ENCODE peak calls at places on chromosomes 12 and 14, in five cellular contexts. Q is aorta, Z is SK-N-SH, B is stomach, T is gastrocnemius medialis. W is an unnamed sample.
A peak's percentile ranks its signal among the peaks of the same experiment; 100 is the strongest.

GRCh38 chr12:113609692-113610469 is 138.2 kb upstream of the LHX5 start:
- DNase-seq in Q (no peak), Z (peak; percentile 30), B (no peak), T (no peak), W (no peak)

GRCh38 chr12:50581226-50582184 is 76.7 kb downstream of the DIP2B start:
- DNase-seq in Q (no peak), Z (no peak), B (no peak), T (no peak), W (no peak)

GRCh38 chr12:76080017-76080728 is 4.3 kb downstream of the NAP1L1 start:
- DNase-seq in Q (no peak), Z (no peak), B (no peak), T (no peak), W (no peak)

GRCh38 chr12:56897844-56898341 is 36.3 kb downstream of the SDR9C7 start:
- DNase-seq in Q (no peak), Z (no peak), B (no peak), T (no peak), W (no peak)

GRCh38 chr12:110269622-110270124 is 11.4 kb upstream of the ATP2A2 start:
- DNase-seq in Q (no peak), Z (no peak), B (no peak), T (peak; percentile 30), W (peak; percentile 50)

GRCh38 chr12:5705791-5706190 is 239.3 kb downstream of the ANO2 start:
- DNase-seq in Q (no peak), Z (no peak), B (no peak), T (no peak), W (no peak)

GRCh38 chr14:45204241-45204640 is 48.8 kb downstream of the MIS18BP1 start:
- DNase-seq in Q (no peak), Z (no peak), B (no peak), T (no peak), W (no peak)

GRCh38 chr12:9098115-9098452 is 17.6 kb downstream of the A2M start:
- DNase-seq in Q (no peak), Z (no peak), B (no peak), T (no peak), W (no peak)

GRCh38 chr14:31994391-31995033 is 82.6 kb upstream of the ARHGAP5 start:
- DNase-seq in Q (no peak), Z (no peak), B (no peak), T (no peak), W (no peak)

GRCh38 chr14:37172024-37172869 is at the start of gene SLC25A21:
- DNase-seq in Q (peak; percentile 89), Z (no peak), B (peak; percentile 77), T (peak; percentile 67), W (peak; percentile 83)

GRCh38 chr14:63573579-63573978 is 30.4 kb upstream of the PPP2R5E start:
- DNase-seq in Q (no peak), Z (no peak), B (no peak), T (no peak), W (no peak)

GRCh38 chr14:96264850-96265249 is 8.8 kb downstream of the BDKRB1 start:
- DNase-seq in Q (no peak), Z (no peak), B (no peak), T (no peak), W (peak; percentile 45)

GRCh38 chr12:52084491-52085231 is 5.2 kb downstream of the SMIM41 start:
- DNase-seq in Q (peak; percentile 71), Z (no peak), B (no peak), T (no peak), W (no peak)

GRCh38 chr12:126355346-126355745 is 1290.1 kb downstream of the AACS start:
- DNase-seq in Q (no peak), Z (no peak), B (no peak), T (no peak), W (no peak)

GRCh38 chr12:25655702-25656101 is 102.6 kb upstream of the LMNTD1 start:
- DNase-seq in Q (no peak), Z (no peak), B (no peak), T (no peak), W (peak; percentile 54)

GRCh38 chr12:113422030-113422900 is at the start of gene SDSL:
- DNase-seq in Q (peak; percentile 82), Z (peak; percentile 75), B (peak; percentile 73), T (peak; percentile 52), W (peak; percentile 66)

GRCh38 chr12:57756406-57757341 is 1.8 kb downstream of the MARCHF9 start:
- DNase-seq in Q (peak; percentile 81), Z (peak; percentile 82), B (peak; percentile 59), T (no peak), W (no peak)

GRCh38 chr12:13247596-13247995 is 51.1 kb downstream of the EMP1 start:
- DNase-seq in Q (no peak), Z (no peak), B (no peak), T (no peak), W (no peak)

GRCh38 chr12:9064815-9065606 is 50.7 kb downstream of the A2M start:
- DNase-seq in Q (peak; percentile 88), Z (peak; percentile 59), B (peak; percentile 93), T (peak; percentile 76), W (peak; percentile 95)

GRCh38 chr14:101564819-101565698 is 3.8 kb downstream of the DIO3 start:
- DNase-seq in Q (no peak), Z (peak; percentile 73), B (no peak), T (no peak), W (no peak)

GRCh38 chr14:90534838-90535555 is 138.2 kb downstream of the CALM1 start:
- DNase-seq in Q (no peak), Z (no peak), B (no peak), T (no peak), W (no peak)

GRCh38 chr12:27902651-27903050 is 69.9 kb downstream of the PTHLH start:
- DNase-seq in Q (no peak), Z (no peak), B (no peak), T (no peak), W (no peak)

GRCh38 chr12:11486623-11487444 is 91.5 kb upstream of the PRB2 start:
- DNase-seq in Q (peak; percentile 89), Z (peak; percentile 66), B (peak; percentile 75), T (peak; percentile 48), W (peak; percentile 83)

GRCh38 chr14:61385002-61385685 is 63.8 kb downstream of the PRKCH start:
- DNase-seq in Q (no peak), Z (no peak), B (no peak), T (no peak), W (peak; percentile 43)

GRCh38 chr12:6845395-6845794 is 4.7 kb downstream of the GNB3 start:
- DNase-seq in Q (no peak), Z (no peak), B (no peak), T (no peak), W (no peak)

GRCh38 chr14:57865450-57866198 is at the start of gene SLC35F4:
- DNase-seq in Q (peak; percentile 84), Z (peak; percentile 22), B (no peak), T (no peak), W (no peak)

GRCh38 chr14:58637040-58637390 is 747 bp upstream of the DACT1 start:
- DNase-seq in Q (peak; percentile 91), Z (no peak), B (peak; percentile 54), T (no peak), W (no peak)

DNA sequence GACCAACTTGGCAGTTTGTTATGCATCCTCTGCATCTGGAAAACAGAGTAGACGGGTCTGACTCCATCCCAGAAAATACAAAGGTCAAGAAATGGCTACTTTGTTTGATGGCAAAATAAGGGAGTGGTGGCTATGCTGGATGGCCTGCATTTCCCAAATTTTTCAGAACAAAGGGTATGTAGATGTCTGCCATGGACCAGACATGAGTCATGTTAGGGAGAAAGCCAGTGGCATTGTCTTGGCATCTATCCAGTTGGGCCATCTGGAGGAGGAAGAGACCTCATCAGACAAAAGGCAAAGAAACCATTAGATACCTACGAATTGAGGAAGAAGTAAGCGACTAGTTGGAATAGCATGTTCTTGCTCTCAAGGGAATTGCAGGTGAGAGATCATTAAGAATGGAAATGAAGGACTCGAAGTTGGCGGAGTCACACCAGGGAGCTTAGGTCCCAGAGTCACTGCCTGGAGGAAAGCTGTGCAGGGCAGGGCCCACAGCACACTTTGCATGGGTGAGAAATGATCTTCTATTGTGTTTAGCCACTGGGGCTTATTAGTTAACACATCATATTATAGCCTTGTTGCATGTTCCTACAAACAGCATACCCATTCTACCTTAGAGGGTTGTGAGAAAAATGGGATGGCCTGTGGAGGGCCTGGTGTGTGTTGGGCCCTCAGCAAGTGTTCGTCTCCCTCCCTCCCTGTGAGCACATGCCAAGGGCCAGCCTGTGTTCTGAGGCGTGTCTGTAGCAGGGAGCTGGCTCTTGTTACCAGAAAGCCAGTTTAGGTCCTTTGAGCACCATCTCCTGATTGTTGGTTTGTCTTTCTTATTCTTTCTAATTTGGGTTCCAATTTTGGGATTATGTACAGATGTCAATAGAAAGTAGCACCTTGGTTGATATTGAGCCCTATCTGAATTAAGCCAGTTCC is 119.4 kb downstream of the KTN1 start:
- DNase-seq in Q (no peak), Z (no peak), B (no peak), T (no peak), W (peak; percentile 40)
- H3K4me3 ChIP-seq in Q (no peak overlapping the region), Z (no peak overlapping the region), B (no peak overlapping the region), T (no peak overlapping the region), W (no peak overlapping the region)

GRCh38 chr14:55047301-55048053 is 4.0 kb upstream of the MAPK1IP1L start:
- DNase-seq in Q (no peak), Z (no peak), B (no peak), T (no peak), W (no peak)
- H3K4me1 ChIP-seq in Q (no peaks in the 10 kb centered on the region), Z (peaks cover 6% of the 10 kb centered on the region), B (peaks cover 10% of the 10 kb centered on the region), T (peaks cover 6% of the 10 kb centered on the region), W (no peaks in the 10 kb centered on the region)

GRCh38 chr14:103402700-103403099 is 17.5 kb downstream of the MARK3 start:
- DNase-seq in Q (no peak), Z (no peak), B (no peak), T (no peak), W (no peak)

GRCh38 chr14:103400537-103400936 is 15.3 kb downstream of the MARK3 start:
- DNase-seq in Q (no peak), Z (no peak), B (no peak), T (no peak), W (no peak)

GRCh38 chr14:103401223-103402214 is 16.3 kb downstream of the MARK3 start:
- DNase-seq in Q (no peak), Z (no peak), B (no peak), T (no peak), W (no peak)

GRCh38 chr14:103404920-103405319 is 19.7 kb downstream of the MARK3 start:
- DNase-seq in Q (no peak), Z (no peak), B (peak; percentile 74), T (no peak), W (no peak)

DNA sequence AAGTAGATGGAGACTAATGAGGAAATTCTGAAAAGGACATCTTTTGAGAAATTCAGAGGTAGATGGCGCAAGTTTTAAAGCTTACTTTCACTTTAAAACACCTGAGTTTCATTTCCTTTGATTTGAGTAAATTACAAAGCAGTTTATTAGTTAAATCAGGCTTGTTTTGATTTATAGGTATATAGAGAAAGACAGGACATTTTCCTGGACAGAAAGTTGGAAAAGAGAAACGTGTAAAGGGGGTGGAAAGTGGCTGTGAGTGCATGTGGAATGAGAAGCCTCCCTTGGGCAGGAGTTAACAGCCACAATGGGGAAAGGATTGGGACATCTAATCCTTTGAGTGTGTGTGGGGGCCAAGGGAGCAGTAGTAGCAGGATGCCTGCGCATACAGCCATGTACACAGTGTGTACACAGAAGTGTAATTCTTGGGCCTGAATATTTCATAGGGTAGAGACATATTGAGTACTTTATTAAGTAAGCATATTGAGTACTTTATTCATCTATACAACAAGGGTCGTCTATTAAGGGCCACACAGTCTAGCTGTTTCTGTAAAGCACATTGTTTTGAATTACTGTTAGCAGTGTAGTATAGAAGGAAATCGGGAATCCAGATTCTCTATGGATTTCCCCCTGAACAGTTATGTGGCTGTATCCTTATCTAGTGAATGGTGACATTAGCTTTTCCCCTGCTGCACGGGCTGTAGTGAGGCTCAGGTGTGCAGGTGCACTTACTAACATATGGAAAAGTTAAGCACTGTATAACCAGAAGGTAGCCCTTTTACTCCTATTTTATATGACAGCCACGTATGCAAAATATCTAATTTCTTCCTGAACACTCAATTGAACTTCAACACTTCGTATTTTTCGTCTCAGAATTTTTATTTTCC is 19.1 kb downstream of the MARK3 start:
- DNase-seq in Q (no peak), Z (no peak), B (no peak), T (peak; percentile 40), W (no peak)
- H3K4me3 ChIP-seq in Q (no peak overlapping the region), Z (no peak overlapping the region), B (no peak overlapping the region), T (peak overlapping the region; percentile 6), W (no peak overlapping the region)

GRCh38 chr14:104750658-104751057 is 2.3 kb upstream of the SIVA1 start:
- DNase-seq in Q (no peak), Z (no peak), B (no peak), T (peak; percentile 26), W (no peak)
- H3K4me1 ChIP-seq in Q (peaks cover 3% of the 10 kb centered on the region), Z (peaks cover 8% of the 10 kb centered on the region), B (peaks cover 75% of the 10 kb centered on the region), T (peaks cover 46% of the 10 kb centered on the region), W (peaks cover 32% of the 10 kb centered on the region)